ENCODE peak calls at places on chromosomes 11 and 22, in six cellular contexts. L is RWPE1, R is suprapubic skin, J is coronary artery, M is HCT116, I is psoas muscle. N is an unnamed sample.
A peak's percentile ranks its signal among the peaks of the same experiment; 100 is the strongest.

GRCh38 chr22:37295213-37295886 is 13.0 kb downstream of the CYTH4 start:
- DNase-seq in L (no peak), I (no peak), J (no peak), R (no peak), M (no peak), N (no peak)

GRCh38 chr11:117290809-117291396 is at the start of gene BACE1-AS:
- DNase-seq in M (no peak), I (no peak), R (no peak), J (no peak), L (no peak), N (no peak)

GRCh38 chr11:95296621-95297025 is 65.6 kb upstream of the SESN3 start:
- DNase-seq in I (no peak), L (no peak), J (no peak), R (no peak), M (no peak), N (no peak)

GRCh38 chr11:101262995-101263394 is 133.4 kb upstream of the PGR start:
- DNase-seq in J (no peak), M (no peak), L (no peak), I (no peak), R (no peak), N (no peak)

GRCh38 chr11:118223576-118223975 is 1.2 kb downstream of the JAML start:
- DNase-seq in J (no peak), L (no peak), I (no peak), M (no peak), R (no peak), N (no peak)

GRCh38 chr22:35997438-35997837 is 31.2 kb downstream of the RBFOX2 start:
- DNase-seq in J (no peak), I (no peak), R (no peak), L (no peak), M (no peak), N (no peak)

GRCh38 chr11:7251836-7252682 is at the start of gene SYT9:
- DNase-seq in M (no peak), I (peak; percentile 63), R (peak; percentile 61), L (peak; percentile 22), J (peak; percentile 75), N (no peak)

GRCh38 chr11:63417174-63417852 is 47.7 kb downstream of the SLC22A9 start:
- DNase-seq in I (no peak), J (no peak), L (no peak), M (no peak), R (no peak), N (no peak)

GRCh38 chr22:30755760-30756124 is 61.1 kb downstream of the OSBP2 start:
- DNase-seq in L (no peak), R (no peak), I (no peak), J (no peak), M (no peak), N (no peak)

GRCh38 chr11:12717851-12718291 is 43.6 kb downstream of the TEAD1 start:
- DNase-seq in J (no peak), L (no peak), I (no peak), M (no peak), R (no peak), N (no peak)

GRCh38 chr11:125892071-125892470 is 4.6 kb downstream of the HYLS1 start:
- DNase-seq in M (no peak), J (no peak), R (no peak), L (no peak), I (no peak), N (no peak)

GRCh38 chr11:118514103-118514502 is 13.2 kb upstream of the TTC36 start:
- DNase-seq in I (no peak), L (no peak), R (no peak), J (no peak), M (no peak), N (no peak)

GRCh38 chr11:50412832-50413231 is 380.2 kb downstream of the OR4C45 start:
- DNase-seq in I (peak; percentile 22), L (no peak), R (no peak), M (no peak), J (peak; percentile 38), N (no peak)

GRCh38 chr11:33802414-33802950 is 28.2 kb upstream of the FBXO3 start:
- DNase-seq in J (no peak), I (peak; percentile 56), L (no peak), R (no peak), M (peak; percentile 85), N (no peak)

GRCh38 chr11:116614306-116615210 is 158.2 kb downstream of the BUD13 start:
- DNase-seq in J (peak; percentile 53), M (no peak), L (no peak), I (no peak), R (no peak), N (no peak)

GRCh38 chr11:8717876-8718753 is 35.5 kb downstream of the RPL27A start:
- DNase-seq in L (peak; percentile 64), R (no peak), I (peak; percentile 73), M (no peak), J (peak; percentile 85), N (no peak)

GRCh38 chr11:13691296-13691899 is 22.9 kb downstream of the FAR1 start:
- DNase-seq in J (no peak), R (no peak), L (no peak), M (no peak), I (no peak), N (no peak)

GRCh38 chr11:92675810-92676209 is 293.6 kb upstream of the MTNR1B start:
- DNase-seq in J (no peak), R (no peak), L (no peak), M (no peak), I (no peak), N (no peak)

GRCh38 chr11:27350503-27350902 is 12.5 kb downstream of the CCDC34 start:
- DNase-seq in R (no peak), L (no peak), J (no peak), M (no peak), I (no peak), N (no peak)

GRCh38 chr22:44537016-44537936 is 39.2 kb upstream of the RTL6 start:
- DNase-seq in I (no peak), M (no peak), R (peak; percentile 42), L (no peak), J (no peak), N (no peak)

GRCh38 chr22:36900880-36901279 is 12.5 kb upstream of the CSF2RB start:
- DNase-seq in I (no peak), J (no peak), L (no peak), R (no peak), M (no peak), N (no peak)

GRCh38 chr11:1503708-1504104 is 17.1 kb upstream of the MOB2 start:
- DNase-seq in J (no peak), M (no peak), I (peak; percentile 86), L (no peak), R (no peak), N (no peak)

GRCh38 chr22:41781508-41781906 is 19.0 kb upstream of the CCDC134 start:
- DNase-seq in M (no peak), L (no peak), I (no peak), R (no peak), J (no peak), N (peak; percentile 21)

GRCh38 chr11:69630009-69630870 is 10.7 kb upstream of the CCND1 start:
- DNase-seq in M (no peak), I (no peak), L (no peak), J (no peak), R (no peak), N (no peak)

GRCh38 chr11:116459644-116460043 is 313.1 kb downstream of the BUD13 start:
- DNase-seq in J (no peak), R (no peak), L (no peak), M (no peak), I (no peak), N (no peak)

GRCh38 chr11:65624931-65625627 is 9.5 kb downstream of the PCNX3 start:
- DNase-seq in R (no peak), M (no peak), J (no peak), I (no peak), L (no peak), N (no peak)

GRCh38 chr11:65623852-65624616 is 8.5 kb downstream of the PCNX3 start:
- DNase-seq in J (no peak), R (no peak), M (no peak), I (no peak), L (no peak), N (no peak)

GRCh38 chr11:65623177-65623576 is 7.6 kb downstream of the PCNX3 start:
- DNase-seq in L (no peak), J (no peak), R (no peak), M (no peak), I (no peak), N (no peak)

GRCh38 chr11:65627202-65627601 is 10.7 kb upstream of the SIPA1 start:
- DNase-seq in M (no peak), J (no peak), L (no peak), R (no peak), I (no peak), N (no peak)

GRCh38 chr11:65625628-65626342 is 10.2 kb downstream of the PCNX3 start:
- DNase-seq in I (no peak), L (no peak), R (no peak), J (no peak), M (no peak), N (peak; percentile 71)
- TF ChIP-seq CTCF in I (peak; percentile 56), L (peak; percentile 42), R (peak; percentile 39), J (peak; percentile 24), M (peak; percentile 60), N (peak; percentile 78)

DNA sequence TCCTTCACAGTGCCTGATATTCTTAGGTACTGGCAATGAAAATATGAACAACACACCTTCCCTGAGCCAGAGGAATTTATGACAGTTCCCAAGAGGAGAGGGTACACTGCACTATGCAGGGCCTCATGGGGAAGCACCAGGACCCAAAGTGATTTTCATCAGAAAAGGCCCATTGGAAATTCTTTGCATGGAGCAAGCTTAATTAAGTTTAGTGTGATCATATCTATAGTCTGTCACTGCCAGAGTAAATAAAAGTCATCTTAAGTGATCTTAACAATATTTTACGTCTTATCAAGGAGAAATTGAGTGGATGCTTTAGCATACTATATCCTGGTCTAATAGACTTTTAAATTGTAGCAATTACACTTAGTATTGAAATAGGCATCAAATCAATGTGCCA is 86.5 kb downstream of the ACER3 start:
- DNase-seq in M (no peak), L (no peak), R (no peak), I (no peak), J (no peak), N (no peak)
- TF ChIP-seq CTCF in M (no peak), L (no peak), R (no peak), I (no peak), J (no peak), N (no peak)

DNA sequence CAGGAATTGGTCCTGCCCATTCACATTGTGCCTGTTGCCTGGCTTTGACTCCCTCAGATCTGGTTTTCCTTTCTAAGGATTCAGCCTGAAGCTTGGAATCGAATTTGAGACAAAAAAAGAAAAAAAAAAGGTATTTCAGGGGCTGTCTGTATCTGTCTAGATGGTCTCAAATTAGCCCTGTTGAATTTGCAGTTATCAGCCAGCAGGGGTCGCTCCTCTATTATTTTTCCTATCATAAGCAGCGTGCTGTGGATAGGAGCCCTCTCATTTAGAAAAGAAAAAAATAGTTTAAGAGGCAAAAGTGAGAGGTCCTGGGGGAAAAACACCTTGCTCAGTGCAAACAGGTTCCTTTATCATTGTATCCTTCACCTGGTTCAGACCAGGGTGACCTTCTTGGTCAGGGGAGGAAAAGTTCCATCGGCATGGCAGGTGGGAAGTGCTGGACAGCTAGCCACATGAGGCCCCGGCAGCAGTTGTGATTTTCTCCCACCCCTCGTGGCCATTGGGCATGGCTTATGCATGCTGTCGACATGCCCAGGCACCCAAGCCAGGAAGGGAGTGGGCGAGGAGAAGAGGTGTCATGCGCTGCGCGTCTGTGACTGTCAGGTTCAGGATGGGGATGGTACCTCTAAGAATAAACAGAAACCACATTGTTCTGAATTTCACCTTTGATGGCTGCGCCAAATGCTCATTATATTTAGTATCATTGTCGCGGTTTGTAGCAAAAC is 13.1 kb downstream of the OR5AK2 start:
- DNase-seq in L (no peak), M (no peak), J (no peak), I (no peak), R (no peak), N (no peak)
- TF ChIP-seq CTCF in L (peak; percentile 10), M (peak; percentile 41), J (no peak), I (no peak), R (no peak), N (no peak)

GRCh38 chr11:67317365-67318238 is 14.3 kb downstream of the SSH3 start:
- DNase-seq in R (peak; percentile 98), J (peak; percentile 97), I (peak; percentile 98), L (peak; percentile 98), M (peak; percentile 90), N (peak; percentile 98)
- TF ChIP-seq CTCF in R (peak; percentile 90), J (peak; percentile 86), I (peak; percentile 93), L (peak; percentile 88), M (peak; percentile 85), N (peak; percentile 78)

N was measured in natural killer cell.